ENCODE peak calls at places on chromosomes 11 and 22, in five cellular contexts. K is H54, C is adipocyte, D is progenitor cell of endocrine pancreas, Z is NCI-H1092 treated with DMSO at 0.1 percent for 48 hours. N is an unnamed sample.

GRCh38 chr11:390175-390574 is 3.8 kb upstream of the PKP3 start:
- DNase-seq in K (no peak), C (no peak), D (no peak), Z (no peak), N (no peak)

GRCh38 chr11:7527029-7527428 is 13.2 kb downstream of the PPFIBP2 start:
- DNase-seq in K (no peak), C (no peak), D (no peak), Z (no peak), N (no peak)

GRCh38 chr11:87338046-87338639 is 300.4 kb downstream of the TMEM135 start:
- DNase-seq in K (no peak), C (no peak), D (no peak), Z (no peak), N (no peak)

GRCh38 chr11:70029115-70029830 is 48.8 kb upstream of the ANO1 start:
- DNase-seq in K (no peak), C (no peak), D (no peak), Z (peak), N (no peak)

GRCh38 chr11:44928807-44929206 is 21.9 kb downstream of the TP53I11 start:
- DNase-seq in K (no peak), C (no peak), D (no peak), Z (no peak), N (no peak)

GRCh38 chr11:112656772-112657428 is 304.3 kb upstream of the NCAM1 start:
- DNase-seq in K (peak), C (no peak), D (no peak), Z (no peak), N (peak)

GRCh38 chr22:44753189-44754042 is 1.0 kb downstream of the ARHGAP8 start:
- DNase-seq in K (no peak), C (peak), D (no peak), Z (no peak), N (peak)

GRCh38 chr22:48449466-48450187 is 1378.0 kb downstream of the BRD1 start:
- DNase-seq in K (no peak), C (no peak), D (no peak), Z (no peak), N (no peak)

GRCh38 chr11:107857550-107858216 is 904 bp downstream of the SLC35F2 start:
- DNase-seq in K (no peak), C (no peak), D (no peak), Z (no peak), N (peak)

GRCh38 chr11:122951231-122951630 is 30.4 kb downstream of the BSX start:
- DNase-seq in K (no peak), C (no peak), D (no peak), Z (no peak), N (no peak)

GRCh38 chr22:24819941-24820461 is 14.0 kb downstream of the SGSM1 start:
- DNase-seq in K (no peak), C (no peak), D (no peak), Z (peak), N (no peak)

GRCh38 chr11:76880314-76880713 is 19.6 kb downstream of the ACER3 start:
- DNase-seq in K (no peak), C (no peak), D (no peak), Z (no peak), N (no peak)